ENCODE peak calls at places on chromosome 1, in five cellular contexts. P is HS-27A, N is astrocyte of the spinal cord, V is adipocyte, U is LoVo. T is an unnamed sample.

GRCh38 chr1:150146853-150147542 is 2.7 kb upstream of the PLEKHO1 start:
- DNase-seq in U (no peak), N (no peak), P (no peak), V (no peak), T (no peak)

GRCh38 chr1:68954841-68955240 is 458.0 kb upstream of the DEPDC1 start:
- DNase-seq in N (peak), P (no peak), U (peak), V (no peak), T (no peak)

GRCh38 chr1:154481058-154481457 is 21.0 kb upstream of the TDRD10 start:
- DNase-seq in P (no peak), V (no peak), U (no peak), N (no peak), T (no peak)

GRCh38 chr1:25065246-25066238 is 135.5 kb upstream of the RUNX3 start:
- DNase-seq in N (peak), U (no peak), V (no peak), P (no peak), T (no peak)

GRCh38 chr1:8194481-8195227 is 123.3 kb upstream of the SLC45A1 start:
- DNase-seq in N (peak), V (peak), P (no peak), U (peak), T (peak)

GRCh38 chr1:168465942-168466702 is 77.7 kb downstream of the XCL2 start:
- DNase-seq in P (no peak), N (peak), V (peak), U (no peak), T (peak)

GRCh38 chr1:219792337-219793021 is 135.9 kb downstream of the SLC30A10 start:
- DNase-seq in U (no peak), P (no peak), N (peak), V (peak), T (no peak)

GRCh38 chr1:114315601-114316000 is 161.9 kb upstream of the SYT6 start:
- DNase-seq in V (peak), P (no peak), U (no peak), N (no peak), T (no peak)

GRCh38 chr1:9174243-9174642 is 45.3 kb upstream of the GPR157 start:
- DNase-seq in U (no peak), V (peak), P (no peak), N (no peak), T (no peak)

GRCh38 chr1:53620620-53620957 is 118.4 kb downstream of the GLIS1 start:
- DNase-seq in U (no peak), V (no peak), N (no peak), P (no peak), T (no peak)

GRCh38 chr1:92410706-92411105 is 76.0 kb downstream of the GFI1 start:
- DNase-seq in N (no peak), P (no peak), U (no peak), V (no peak), T (no peak)

GRCh38 chr1:32349211-32349708 is 13.0 kb downstream of the FAM229A start:
- DNase-seq in P (no peak), N (peak), U (no peak), V (no peak), T (peak)